ENCODE peak calls at places on chromosomes 3 and 15, in four cellular contexts. Q, W, I and S are unnamed samples.

GRCh38 chr3:137205394-137206060 is 247.7 kb downstream of the IL20RB start:
- DNase-seq in Q (no peak), W (no peak), I (no peak), S (no peak)

GRCh38 chr15:42104095-42104891 is 9.9 kb upstream of the PLA2G4D start:
- DNase-seq in W (no peak), I (no peak), Q (no peak), S (no peak)

GRCh38 chr3:66480666-66481065 is 20.2 kb downstream of the LRIG1 start:
- DNase-seq in I (no peak), W (no peak), Q (no peak), S (no peak)

GRCh38 chr3:139108253-139108969 is 63.7 kb upstream of the PRR23C start:
- DNase-seq in Q (no peak), I (no peak), W (no peak), S (no peak)

GRCh38 chr3:110654820-110655522 is 416.6 kb upstream of the NECTIN3 start:
- DNase-seq in Q (no peak), I (no peak), W (no peak), S (no peak)

GRCh38 chr3:56042326-56042951 is 425.8 kb downstream of the ERC2 start:
- DNase-seq in I (no peak), Q (no peak), W (no peak), S (no peak)

GRCh38 chr3:24336101-24336500 is 158.5 kb downstream of the THRB start:
- DNase-seq in Q (no peak), W (no peak), I (no peak), S (no peak)

GRCh38 chr3:13011369-13012227 is 61.6 kb downstream of the IQSEC1 start:
- DNase-seq in Q (no peak), I (peak; percentile 55), W (no peak), S (no peak)

GRCh38 chr15:60337069-60337468 is 60.7 kb downstream of the ANXA2 start:
- DNase-seq in I (no peak), Q (no peak), W (no peak), S (no peak)

GRCh38 chr3:117811797-117812196 is 1102.2 kb downstream of the TUSC7 start:
- DNase-seq in Q (no peak), W (no peak), I (no peak), S (no peak)

GRCh38 chr3:120350431-120350941 is 1.3 kb upstream of the LRRC58 start:
- DNase-seq in Q (peak; percentile 30), I (peak; percentile 15), W (no peak), S (no peak)

GRCh38 chr3:33064929-33065328 is 32.0 kb downstream of the GLB1 start:
- DNase-seq in Q (no peak), I (no peak), W (no peak), S (no peak)

GRCh38 chr3:11611271-11611893 is 32.3 kb downstream of the VGLL4 start:
- DNase-seq in W (no peak), I (no peak), Q (no peak), S (no peak)

GRCh38 chr3:98034036-98034435 is 1.1 kb downstream of the GABRR3 start:
- DNase-seq in W (no peak), Q (no peak), I (no peak), S (no peak)

GRCh38 chr3:132318451-132318850 is 1.2 kb downstream of the ACP3 start:
- DNase-seq in W (no peak), I (no peak), Q (no peak), S (no peak)

GRCh38 chr3:57756528-57757401 is 656 bp downstream of the SLMAP start:
- DNase-seq in Q (peak; percentile 45), W (no peak), I (peak; percentile 38), S (peak; percentile 35)

GRCh38 chr3:137471130-137471529 is 293.0 kb upstream of the SOX14 start:
- DNase-seq in W (no peak), I (no peak), Q (no peak), S (no peak)

GRCh38 chr3:177051419-177051818 is 145.9 kb downstream of the TBL1XR1 start:
- DNase-seq in Q (no peak), I (no peak), W (no peak), S (no peak)

GRCh38 chr3:111362286-111363009 is 179.5 kb upstream of the CD96 start:
- DNase-seq in W (no peak), Q (no peak), I (no peak), S (no peak)

GRCh38 chr3:8482263-8482662 is 19.4 kb upstream of the LMCD1 start:
- DNase-seq in Q (no peak), I (no peak), W (no peak), S (no peak)

GRCh38 chr3:53890726-53891499 is 746 bp downstream of the SELENOK start:
- DNase-seq in W (peak; percentile 41), Q (peak; percentile 58), I (no peak), S (no peak)

GRCh38 chr3:115077501-115078250 is 69.4 kb downstream of the ZBTB20 start:
- DNase-seq in I (no peak), W (no peak), Q (no peak), S (no peak)

GRCh38 chr3:176789281-176789705 is 408.0 kb downstream of the TBL1XR1 start:
- DNase-seq in Q (no peak), I (no peak), W (no peak), S (no peak)

GRCh38 chr15:71547066-71547465 is 263.3 kb upstream of the NR2E3 start:
- DNase-seq in Q (no peak), I (no peak), W (no peak), S (no peak)

GRCh38 chr15:40743921-40744809 is 10.9 kb downstream of the RMDN3 start:
- DNase-seq in I (no peak), Q (no peak), W (no peak), S (no peak)

GRCh38 chr3:159844801-159845261 is 143.8 kb upstream of the IL12A start:
- DNase-seq in Q (no peak), I (no peak), W (no peak), S (no peak)

GRCh38 chr3:128987297-128987696 is 6.6 kb downstream of the CFAP92 start:
- DNase-seq in I (no peak), Q (no peak), W (no peak), S (no peak)

GRCh38 chr3:11302444-11302843 is 30.2 kb downstream of the ATG7 start:
- DNase-seq in W (no peak), I (no peak), Q (no peak), S (no peak)

GRCh38 chr15:38042707-38043445 is 108.4 kb downstream of the TMCO5A start:
- DNase-seq in I (no peak), W (no peak), Q (no peak), S (no peak)

GRCh38 chr3:38823722-38824121 is 7.7 kb upstream of the SCN10A start:
- DNase-seq in Q (no peak), I (no peak), W (no peak), S (no peak)

GRCh38 chr15:85581495-85581894 is 201.1 kb downstream of the AKAP13 start:
- DNase-seq in I (peak; percentile 60), Q (peak; percentile 67), W (no peak), S (no peak)

GRCh38 chr3:184765047-184765729 is 46.8 kb upstream of the VPS8 start:
- DNase-seq in W (no peak), I (no peak), Q (no peak), S (no peak)

GRCh38 chr3:54517424-54517823 is 395.1 kb downstream of the CACNA2D3 start:
- DNase-seq in W (no peak), Q (no peak), I (no peak), S (no peak)

GRCh38 chr15:39127925-39128617 is 452.8 kb upstream of the THBS1 start:
- DNase-seq in W (peak; percentile 62), Q (no peak), I (peak; percentile 58), S (no peak)

GRCh38 chr3:45536316-45536715 is 58.2 kb upstream of the LIMD1 start:
- DNase-seq in Q (no peak), I (no peak), W (no peak), S (no peak)

GRCh38 chr15:89172921-89173320 is 48.5 kb downstream of the RLBP1 start:
- DNase-seq in I (no peak), Q (no peak), W (no peak), S (no peak)

GRCh38 chr3:49719214-49719884 is at the start of gene AMIGO3:
- DNase-seq in Q (peak; percentile 97), W (peak; percentile 61), I (peak; percentile 88), S (peak; percentile 90)
- TF ChIP-seq CTCF in Q (peak; percentile 89), W (peak; percentile 38), I (no peak), S (peak; percentile 73)

GRCh38 chr15:45268135-45268534 is 16.1 kb downstream of the SLC28A2 start:
- DNase-seq in W (no peak), Q (peak; percentile 36), I (peak; percentile 74), S (no peak)
- TF ChIP-seq CTCF in W (peak; percentile 52), Q (peak; percentile 50), I (peak; percentile 22), S (no peak)

GRCh38 chr3:180325533-180325932 is 276.4 kb upstream of the TTC14 start:
- DNase-seq in W (no peak), Q (no peak), I (no peak), S (no peak)
- TF ChIP-seq CTCF in W (no peak), Q (no peak), I (no peak), S (no peak)

GRCh38 chr3:76954412-76954811 is 85.5 kb upstream of the ROBO2 start:
- DNase-seq in W (no peak), I (no peak), Q (no peak), S (no peak)
- TF ChIP-seq CTCF in W (no peak), I (no peak), Q (no peak), S (no peak)

GRCh38 chr3:69451594-69451993 is 65.7 kb upstream of the FRMD4B start:
- DNase-seq in W (no peak), I (no peak), Q (no peak), S (no peak)
- TF ChIP-seq CTCF in W (peak; percentile 11), I (no peak), Q (no peak), S (peak; percentile 31)

GRCh38 chr3:169604568-169604967 is 58.9 kb downstream of the MECOM start:
- DNase-seq in Q (no peak), I (peak; percentile 17), W (peak; percentile 6), S (no peak)
- TF ChIP-seq CTCF in Q (no peak), I (no peak), W (peak; percentile 31), S (no peak)

GRCh38 chr3:16723994-16724393 is 118.8 kb upstream of the DAZL start:
- DNase-seq in I (no peak), Q (no peak), W (peak; percentile 4), S (no peak)
- TF ChIP-seq CTCF in I (no peak), Q (no peak), W (peak; percentile 35), S (peak; percentile 40)

DNA sequence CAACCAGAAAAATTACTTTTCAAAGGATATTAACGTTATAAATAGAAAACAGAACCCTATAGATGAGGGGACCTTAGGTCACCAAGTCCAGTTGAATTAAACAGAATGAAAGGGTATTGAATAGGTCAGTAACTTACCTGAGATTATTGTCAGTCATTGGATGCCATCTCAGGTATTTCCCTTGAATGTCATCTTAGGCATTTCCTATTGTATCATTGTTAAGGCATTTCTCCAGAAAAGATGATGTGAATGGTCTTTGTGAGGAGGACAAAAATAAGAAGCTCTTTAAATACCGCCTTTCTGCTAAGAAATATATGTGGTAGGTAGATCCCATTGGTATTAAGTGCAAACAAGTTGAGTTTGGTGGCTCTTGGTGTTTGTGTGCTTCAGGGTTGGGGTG is 55.6 kb downstream of the CHD2 start:
- DNase-seq in I (no peak), W (no peak), Q (no peak), S (no peak)
- TF ChIP-seq CTCF in I (no peak), W (no peak), Q (no peak), S (no peak)